ENCODE peak calls at places on chromosomes 2 and 18, in eight cellular contexts. One of them, this sample, is unnamed.

GRCh38 chr2:236161531-236161930 is 6.7 kb downstream of the GBX2 start:
- DNase-seq in PC-3: no peak
- DNase-seq in astrocyte of the spinal cord: no peak
- DNase-seq in coronary artery: peak
- DNase-seq in natural killer cell: no peak
- DNase-seq in fibroblast of lung: no peak
- DNase-seq in osteocyte: no peak
- DNase-seq in fibroblast of pulmonary artery: no peak
- DNase-seq in this sample: no peak

GRCh38 chr2:111995148-111995547 is 59.9 kb upstream of the TMEM87B start:
- DNase-seq in PC-3: no peak
- DNase-seq in astrocyte of the spinal cord: no peak
- DNase-seq in coronary artery: no peak
- DNase-seq in natural killer cell: no peak
- DNase-seq in fibroblast of lung: no peak
- DNase-seq in osteocyte: no peak
- DNase-seq in fibroblast of pulmonary artery: no peak
- DNase-seq in this sample: no peak

GRCh38 chr2:189204322-189204941 is 24.9 kb upstream of the COL5A2 start:
- DNase-seq in PC-3: peak
- DNase-seq in astrocyte of the spinal cord: peak
- DNase-seq in coronary artery: no peak
- DNase-seq in natural killer cell: no peak
- DNase-seq in fibroblast of lung: peak
- DNase-seq in osteocyte: no peak
- DNase-seq in fibroblast of pulmonary artery: peak
- DNase-seq in this sample: no peak

GRCh38 chr2:239225456-239225855 is 175.4 kb downstream of the HDAC4 start:
- DNase-seq in PC-3: no peak
- DNase-seq in astrocyte of the spinal cord: no peak
- DNase-seq in coronary artery: peak
- DNase-seq in natural killer cell: no peak
- DNase-seq in fibroblast of lung: no peak
- DNase-seq in osteocyte: no peak
- DNase-seq in fibroblast of pulmonary artery: no peak
- DNase-seq in this sample: no peak

GRCh38 chr18:46877329-46877987 is 39.8 kb downstream of the PIAS2 start:
- DNase-seq in PC-3: no peak
- DNase-seq in astrocyte of the spinal cord: no peak
- DNase-seq in coronary artery: no peak
- DNase-seq in natural killer cell: no peak
- DNase-seq in fibroblast of lung: no peak
- DNase-seq in osteocyte: no peak
- DNase-seq in fibroblast of pulmonary artery: no peak
- DNase-seq in this sample: no peak

GRCh38 chr2:101277111-101277510 is 24.4 kb downstream of the CNOT11 start:
- DNase-seq in PC-3: peak
- DNase-seq in astrocyte of the spinal cord: peak
- DNase-seq in coronary artery: no peak
- DNase-seq in natural killer cell: no peak
- DNase-seq in fibroblast of lung: peak
- DNase-seq in osteocyte: no peak
- DNase-seq in fibroblast of pulmonary artery: peak
- DNase-seq in this sample: no peak

GRCh38 chr18:56672391-56672790 is 21.2 kb downstream of the WDR7 start:
- DNase-seq in PC-3: no peak
- DNase-seq in astrocyte of the spinal cord: no peak
- DNase-seq in coronary artery: no peak
- DNase-seq in natural killer cell: no peak
- DNase-seq in fibroblast of lung: no peak
- DNase-seq in osteocyte: no peak
- DNase-seq in fibroblast of pulmonary artery: no peak
- DNase-seq in this sample: no peak

GRCh38 chr2:3960106-3960505 is 256.7 kb downstream of the DCDC2C start:
- DNase-seq in PC-3: no peak
- DNase-seq in astrocyte of the spinal cord: no peak
- DNase-seq in coronary artery: no peak
- DNase-seq in natural killer cell: no peak
- DNase-seq in fibroblast of lung: no peak
- DNase-seq in osteocyte: no peak
- DNase-seq in fibroblast of pulmonary artery: no peak
- DNase-seq in this sample: no peak

GRCh38 chr2:88933980-88934379 is 242.5 kb downstream of the RPIA start:
- DNase-seq in PC-3: peak
- DNase-seq in astrocyte of the spinal cord: no peak
- DNase-seq in coronary artery: no peak
- DNase-seq in natural killer cell: no peak
- DNase-seq in fibroblast of lung: no peak
- DNase-seq in osteocyte: no peak
- DNase-seq in fibroblast of pulmonary artery: no peak
- DNase-seq in this sample: no peak

GRCh38 chr18:80191907-80192652 is 55.2 kb downstream of the PARD6G start:
- DNase-seq in PC-3: no peak
- DNase-seq in astrocyte of the spinal cord: no peak
- DNase-seq in coronary artery: peak
- DNase-seq in natural killer cell: no peak
- DNase-seq in fibroblast of lung: no peak
- DNase-seq in osteocyte: peak
- DNase-seq in fibroblast of pulmonary artery: no peak
- DNase-seq in this sample: no peak

GRCh38 chr2:33275689-33276444 is 200.6 kb upstream of the RASGRP3 start:
- DNase-seq in PC-3: peak
- DNase-seq in astrocyte of the spinal cord: peak
- DNase-seq in coronary artery: peak
- DNase-seq in natural killer cell: no peak
- DNase-seq in fibroblast of lung: peak
- DNase-seq in osteocyte: no peak
- DNase-seq in fibroblast of pulmonary artery: peak
- DNase-seq in this sample: no peak

GRCh38 chr2:231238694-231239093 is 40.3 kb downstream of the ARMC9 start:
- DNase-seq in PC-3: no peak
- DNase-seq in astrocyte of the spinal cord: no peak
- DNase-seq in coronary artery: no peak
- DNase-seq in natural killer cell: no peak
- DNase-seq in fibroblast of lung: no peak
- DNase-seq in osteocyte: no peak
- DNase-seq in fibroblast of pulmonary artery: no peak
- DNase-seq in this sample: no peak

GRCh38 chr18:9482790-9483189 is 7.5 kb downstream of the RALBP1 start:
- DNase-seq in PC-3: no peak
- DNase-seq in astrocyte of the spinal cord: no peak
- DNase-seq in coronary artery: no peak
- DNase-seq in natural killer cell: no peak
- DNase-seq in fibroblast of lung: no peak
- DNase-seq in osteocyte: no peak
- DNase-seq in fibroblast of pulmonary artery: no peak
- DNase-seq in this sample: no peak

GRCh38 chr2:1730047-1730937 is 14.0 kb downstream of the PXDN start:
- DNase-seq in PC-3: peak
- DNase-seq in astrocyte of the spinal cord: peak
- DNase-seq in coronary artery: peak
- DNase-seq in natural killer cell: no peak
- DNase-seq in fibroblast of lung: peak
- DNase-seq in osteocyte: peak
- DNase-seq in fibroblast of pulmonary artery: peak
- DNase-seq in this sample: no peak

DNA sequence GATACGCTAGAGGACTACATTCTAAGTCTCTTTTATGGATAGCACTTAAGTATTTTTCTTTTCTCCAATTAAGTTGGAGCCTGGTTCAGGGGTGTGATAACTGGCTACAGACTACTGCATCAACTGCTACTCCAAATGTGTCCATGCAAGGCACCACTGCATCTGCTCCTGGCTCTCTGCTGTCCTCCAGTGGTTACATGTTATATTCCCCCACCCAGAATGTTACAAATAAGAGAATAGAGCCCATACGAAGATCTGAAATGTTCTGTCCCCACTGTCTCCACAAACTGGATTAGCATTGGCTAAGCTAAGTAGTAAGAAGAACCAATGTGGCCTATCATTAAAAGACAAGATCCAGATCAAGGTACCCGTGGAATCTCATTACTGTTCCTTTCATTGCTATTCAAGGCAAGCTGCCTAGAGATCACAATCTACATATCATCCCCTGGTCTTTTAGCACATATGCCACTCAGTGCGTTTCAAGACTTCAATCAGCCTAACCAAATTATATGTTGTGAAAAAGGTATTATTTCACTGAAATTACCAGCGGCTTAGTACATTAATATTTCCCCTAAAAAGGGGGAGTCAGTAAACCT is 308.3 kb upstream of the SLC8A1 start:
- DNase-seq in PC-3: peak
- DNase-seq in astrocyte of the spinal cord: peak
- DNase-seq in coronary artery: no peak
- DNase-seq in natural killer cell: no peak
- DNase-seq in fibroblast of lung: peak
- DNase-seq in osteocyte: no peak
- DNase-seq in fibroblast of pulmonary artery: peak
- DNase-seq in this sample: no peak
- TF ChIP-seq CTCF in PC-3: peak
- TF ChIP-seq CTCF in astrocyte of the spinal cord: peak
- TF ChIP-seq CTCF in coronary artery: no peak
- TF ChIP-seq CTCF in natural killer cell: no peak
- TF ChIP-seq CTCF in fibroblast of lung: peak
- TF ChIP-seq CTCF in osteocyte: peak
- TF ChIP-seq CTCF in fibroblast of pulmonary artery: peak
- TF ChIP-seq CTCF in this sample: no peak

GRCh38 chr2:42103829-42104228 is 56.0 kb downstream of the PKDCC start:
- DNase-seq in PC-3: no peak
- DNase-seq in astrocyte of the spinal cord: no peak
- DNase-seq in coronary artery: no peak
- DNase-seq in natural killer cell: no peak
- DNase-seq in fibroblast of lung: no peak
- DNase-seq in osteocyte: no peak
- DNase-seq in fibroblast of pulmonary artery: no peak
- DNase-seq in this sample: no peak

GRCh38 chr2:42102606-42103450 is 55.0 kb downstream of the PKDCC start:
- DNase-seq in PC-3: no peak
- DNase-seq in astrocyte of the spinal cord: peak
- DNase-seq in coronary artery: no peak
- DNase-seq in natural killer cell: peak
- DNase-seq in fibroblast of lung: peak
- DNase-seq in osteocyte: no peak
- DNase-seq in fibroblast of pulmonary artery: no peak
- DNase-seq in this sample: peak

GRCh38 chr2:42100696-42101585 is 53.1 kb downstream of the PKDCC start:
- DNase-seq in PC-3: peak
- DNase-seq in astrocyte of the spinal cord: peak
- DNase-seq in coronary artery: peak
- DNase-seq in natural killer cell: peak
- DNase-seq in fibroblast of lung: peak
- DNase-seq in osteocyte: no peak
- DNase-seq in fibroblast of pulmonary artery: peak
- DNase-seq in this sample: peak

GRCh38 chr2:42099431-42100173 is 51.8 kb downstream of the PKDCC start:
- DNase-seq in PC-3: no peak
- DNase-seq in astrocyte of the spinal cord: no peak
- DNase-seq in coronary artery: no peak
- DNase-seq in natural killer cell: no peak
- DNase-seq in fibroblast of lung: no peak
- DNase-seq in osteocyte: no peak
- DNase-seq in fibroblast of pulmonary artery: no peak
- DNase-seq in this sample: no peak

DNA sequence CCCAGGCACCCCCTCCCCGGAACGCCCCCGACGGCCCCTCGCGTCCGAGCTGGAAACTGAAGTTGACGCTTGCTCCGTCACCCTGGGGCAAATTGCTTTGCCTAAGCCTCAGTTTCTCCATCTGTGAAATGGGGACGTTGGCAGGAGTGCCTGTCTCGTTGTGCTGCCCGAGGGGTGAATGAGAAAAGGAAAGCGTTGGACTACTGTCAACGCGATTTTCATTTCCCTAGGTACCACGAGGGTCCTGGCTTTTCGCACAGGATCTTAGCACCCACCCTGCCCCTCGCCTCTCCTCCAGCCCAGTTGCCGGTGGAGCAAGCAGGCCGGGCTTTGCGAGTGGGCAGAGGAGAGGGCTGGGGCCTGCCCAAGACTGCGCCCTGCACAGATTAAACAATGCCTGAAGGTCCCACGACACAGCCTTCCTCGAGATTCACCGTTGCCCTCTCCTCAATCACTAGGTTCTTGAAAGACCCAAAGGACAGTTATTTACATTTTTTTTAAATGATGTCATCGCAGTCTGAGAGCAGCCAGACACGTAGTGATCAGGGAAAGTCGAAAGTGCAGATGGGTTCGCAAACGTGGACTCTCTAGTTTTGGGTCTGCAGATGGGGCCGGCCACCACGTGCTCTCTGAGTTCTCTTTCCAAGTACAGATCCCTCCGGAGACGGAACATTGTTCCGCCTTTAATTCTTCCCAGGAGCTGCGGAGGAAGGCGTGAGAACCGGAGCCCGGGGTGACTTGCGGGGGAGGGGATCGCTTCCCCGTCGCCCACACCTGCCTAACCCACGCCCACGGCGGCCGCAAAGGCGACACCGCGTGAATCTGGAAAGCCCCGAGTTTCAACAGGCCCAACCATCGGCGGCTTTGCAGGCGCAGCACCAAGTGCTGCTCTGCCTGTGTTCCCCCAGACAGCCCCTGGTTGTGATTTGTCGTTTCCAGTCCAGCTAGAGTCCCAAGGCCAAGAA is 54.1 kb downstream of the PKDCC start:
- DNase-seq in PC-3: peak
- DNase-seq in astrocyte of the spinal cord: peak
- DNase-seq in coronary artery: no peak
- DNase-seq in natural killer cell: peak
- DNase-seq in fibroblast of lung: peak
- DNase-seq in osteocyte: no peak
- DNase-seq in fibroblast of pulmonary artery: peak
- DNase-seq in this sample: peak
- TF ChIP-seq CTCF in PC-3: no peak
- TF ChIP-seq CTCF in astrocyte of the spinal cord: no peak
- TF ChIP-seq CTCF in coronary artery: no peak
- TF ChIP-seq CTCF in natural killer cell: no peak
- TF ChIP-seq CTCF in fibroblast of lung: no peak
- TF ChIP-seq CTCF in osteocyte: no peak
- TF ChIP-seq CTCF in fibroblast of pulmonary artery: no peak
- TF ChIP-seq CTCF in this sample: no peak

GRCh38 chr2:12778369-12778768 is 61.6 kb downstream of the TRIB2 start:
- DNase-seq in PC-3: no peak
- DNase-seq in astrocyte of the spinal cord: no peak
- DNase-seq in coronary artery: no peak
- DNase-seq in natural killer cell: no peak
- DNase-seq in fibroblast of lung: no peak
- DNase-seq in osteocyte: no peak
- DNase-seq in fibroblast of pulmonary artery: no peak
- DNase-seq in this sample: no peak
- TF ChIP-seq CTCF in PC-3: no peak
- TF ChIP-seq CTCF in astrocyte of the spinal cord: no peak
- TF ChIP-seq CTCF in coronary artery: no peak
- TF ChIP-seq CTCF in natural killer cell: no peak
- TF ChIP-seq CTCF in fibroblast of lung: no peak
- TF ChIP-seq CTCF in osteocyte: no peak
- TF ChIP-seq CTCF in fibroblast of pulmonary artery: no peak
- TF ChIP-seq CTCF in this sample: no peak

DNA sequence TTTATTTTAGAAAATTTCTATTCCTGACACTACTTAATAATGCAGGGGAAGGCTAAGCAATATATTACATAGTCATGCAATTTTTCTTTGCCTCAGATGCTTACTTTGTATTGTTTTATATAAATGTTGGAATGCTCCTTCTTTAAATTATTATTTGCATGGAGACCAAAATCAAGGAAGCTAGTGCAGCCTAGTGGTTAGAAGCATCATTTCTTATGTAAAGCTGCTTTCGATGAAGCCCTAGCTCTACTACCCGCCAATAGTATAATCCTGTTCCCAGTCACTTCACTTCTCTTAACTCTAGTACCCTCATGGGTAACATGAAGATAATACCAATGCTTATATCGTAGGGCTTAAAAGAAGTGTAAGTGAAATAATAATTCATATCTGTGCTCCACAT is 198.9 kb downstream of the LRATD1 start:
- DNase-seq in PC-3: peak
- DNase-seq in astrocyte of the spinal cord: no peak
- DNase-seq in coronary artery: no peak
- DNase-seq in natural killer cell: no peak
- DNase-seq in fibroblast of lung: no peak
- DNase-seq in osteocyte: no peak
- DNase-seq in fibroblast of pulmonary artery: no peak
- DNase-seq in this sample: no peak
- TF ChIP-seq CTCF in PC-3: peak
- TF ChIP-seq CTCF in astrocyte of the spinal cord: peak
- TF ChIP-seq CTCF in coronary artery: no peak
- TF ChIP-seq CTCF in natural killer cell: no peak
- TF ChIP-seq CTCF in fibroblast of lung: peak
- TF ChIP-seq CTCF in osteocyte: no peak
- TF ChIP-seq CTCF in fibroblast of pulmonary artery: no peak
- TF ChIP-seq CTCF in this sample: no peak

This sample was measured in activated B cell treated with CpG ODN at 0.5 μM for 24 hours.